ENCODE peak calls at places on chromosome 16, in four cellular contexts. One of them, this sample, is unnamed.

GRCh38 chr16:77657016-77657415 is 65.3 kb upstream of the NUDT7 start:
- DNase-seq in WTC11: peak; percentile 22
- DNase-seq in K562: peak; percentile 78
- DNase-seq in HepG2: peak; percentile 20
- DNase-seq in this sample: no peak

GRCh38 chr16:23969468-23970297 is 133.9 kb downstream of the PRKCB start:
- DNase-seq in WTC11: no peak
- DNase-seq in K562: no peak
- DNase-seq in HepG2: no peak
- DNase-seq in this sample: no peak

GRCh38 chr16:82639666-82640336 is 13.0 kb downstream of the CDH13 start:
- DNase-seq in WTC11: peak; percentile 80
- DNase-seq in K562: peak; percentile 62
- DNase-seq in HepG2: peak; percentile 46
- DNase-seq in this sample: peak; percentile 55

GRCh38 chr16:72246423-72246822 is 74.5 kb upstream of the PMFBP1 start:
- DNase-seq in WTC11: no peak
- DNase-seq in K562: no peak
- DNase-seq in HepG2: no peak
- DNase-seq in this sample: no peak

GRCh38 chr16:85836706-85837582 is 37.4 kb downstream of the COX4I1 start:
- DNase-seq in WTC11: no peak
- DNase-seq in K562: no peak
- DNase-seq in HepG2: no peak
- DNase-seq in this sample: no peak

GRCh38 chr16:7025616-7026190 is 306.9 kb upstream of the RBFOX1 start:
- DNase-seq in WTC11: peak; percentile 40
- DNase-seq in K562: peak; percentile 73
- DNase-seq in HepG2: peak; percentile 71
- DNase-seq in this sample: peak; percentile 63

GRCh38 chr16:85310868-85311585 is 198.8 kb upstream of the CIBAR2 start:
- DNase-seq in WTC11: no peak
- DNase-seq in K562: peak; percentile 66
- DNase-seq in HepG2: no peak
- DNase-seq in this sample: no peak

GRCh38 chr16:89633064-89633631 is 19.7 kb downstream of the DPEP1 start:
- DNase-seq in WTC11: no peak
- DNase-seq in K562: no peak
- DNase-seq in HepG2: no peak
- DNase-seq in this sample: peak; percentile 72

GRCh38 chr16:23330583-23331249 is 28.6 kb downstream of the SCNN1B start:
- DNase-seq in WTC11: no peak
- DNase-seq in K562: no peak
- DNase-seq in HepG2: no peak
- DNase-seq in this sample: no peak

GRCh38 chr16:80408014-80408413 is 132.8 kb upstream of the DYNLRB2 start:
- DNase-seq in WTC11: no peak
- DNase-seq in K562: no peak
- DNase-seq in HepG2: no peak
- DNase-seq in this sample: no peak
- TF ChIP-seq NR3C1 in WTC11: no peak
- TF ChIP-seq NR3C1 in K562: no peak
- TF ChIP-seq NR3C1 in HepG2: no peak
- TF ChIP-seq NR3C1 in this sample: no peak

GRCh38 chr16:49594706-49595534 is 221.3 kb downstream of the C16orf78 start:
- DNase-seq in WTC11: no peak
- DNase-seq in K562: no peak
- DNase-seq in HepG2: no peak
- DNase-seq in this sample: no peak

GRCh38 chr16:49593423-49594040 is 219.9 kb downstream of the C16orf78 start:
- DNase-seq in WTC11: no peak
- DNase-seq in K562: no peak
- DNase-seq in HepG2: no peak
- DNase-seq in this sample: no peak

GRCh38 chr16:49589721-49590120 is 216.1 kb downstream of the C16orf78 start:
- DNase-seq in WTC11: peak; percentile 4
- DNase-seq in K562: no peak
- DNase-seq in HepG2: no peak
- DNase-seq in this sample: no peak

GRCh38 chr16:49590166-49590871 is 216.7 kb downstream of the C16orf78 start:
- DNase-seq in WTC11: peak; percentile 5
- DNase-seq in K562: no peak
- DNase-seq in HepG2: no peak
- DNase-seq in this sample: no peak

DNA sequence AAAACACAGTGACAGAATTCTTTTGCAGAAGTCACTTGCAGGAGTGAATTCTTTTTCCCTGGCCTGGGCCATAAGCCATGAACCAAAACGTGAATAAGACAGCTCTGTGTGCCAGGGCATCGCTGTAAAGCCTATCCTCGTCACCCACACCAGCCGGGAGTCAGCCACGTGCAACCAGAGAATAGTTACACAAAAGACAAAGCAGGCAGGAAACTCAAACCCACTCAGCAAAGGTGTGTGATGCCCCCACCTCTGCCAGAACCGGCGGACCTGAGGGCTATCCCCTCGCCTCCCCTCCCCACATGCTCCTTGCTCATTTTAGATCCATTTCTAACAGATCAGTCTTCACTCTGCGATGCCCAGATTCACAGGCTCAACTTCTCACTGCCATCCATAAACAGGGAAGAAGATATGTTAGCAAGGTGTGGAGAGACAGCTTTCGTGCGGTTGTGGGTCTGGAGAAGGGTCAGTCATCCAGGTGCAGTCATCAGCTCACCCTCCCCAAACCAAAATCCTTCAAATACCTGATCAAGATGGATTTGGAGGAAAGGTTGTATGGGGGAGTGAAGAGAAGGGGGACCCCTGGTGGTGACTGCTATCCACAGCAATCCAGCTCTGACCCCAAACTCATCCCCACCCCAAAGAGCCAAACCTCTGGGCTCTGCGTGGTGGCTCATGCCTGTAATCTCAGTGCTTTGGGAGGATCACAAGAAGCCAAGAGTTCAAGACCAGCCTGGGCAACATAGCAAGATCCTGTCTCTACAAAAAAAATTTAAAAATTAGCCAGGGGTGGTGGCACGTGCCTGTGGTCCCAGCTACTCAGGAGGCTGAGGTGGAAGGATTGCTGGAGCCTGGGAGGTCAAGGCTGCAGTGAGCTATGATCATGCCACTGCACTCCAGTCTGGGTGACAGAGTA is 219.2 kb downstream of the C16orf78 start:
- DNase-seq in WTC11: peak; percentile 72
- DNase-seq in K562: peak; percentile 73
- DNase-seq in HepG2: peak; percentile 28
- DNase-seq in this sample: peak; percentile 35
- TF ChIP-seq NR3C1 in WTC11: no peak
- TF ChIP-seq NR3C1 in K562: no peak
- TF ChIP-seq NR3C1 in HepG2: no peak
- TF ChIP-seq NR3C1 in this sample: no peak

GRCh38 chr16:81530296-81530721 is 85.7 kb downstream of the CMIP start:
- DNase-seq in WTC11: no peak
- DNase-seq in K562: no peak
- DNase-seq in HepG2: no peak
- DNase-seq in this sample: no peak
- TF ChIP-seq NR3C1 in WTC11: no peak
- TF ChIP-seq NR3C1 in K562: no peak
- TF ChIP-seq NR3C1 in HepG2: no peak
- TF ChIP-seq NR3C1 in this sample: no peak

GRCh38 chr16:29825145-29826044 is 5.1 kb downstream of the MVP start:
- DNase-seq in WTC11: no peak
- DNase-seq in K562: peak; percentile 39
- DNase-seq in HepG2: no peak
- DNase-seq in this sample: peak; percentile 78
- TF ChIP-seq NR3C1 in WTC11: no peak
- TF ChIP-seq NR3C1 in K562: no peak
- TF ChIP-seq NR3C1 in HepG2: no peak
- TF ChIP-seq NR3C1 in this sample: no peak

DNA sequence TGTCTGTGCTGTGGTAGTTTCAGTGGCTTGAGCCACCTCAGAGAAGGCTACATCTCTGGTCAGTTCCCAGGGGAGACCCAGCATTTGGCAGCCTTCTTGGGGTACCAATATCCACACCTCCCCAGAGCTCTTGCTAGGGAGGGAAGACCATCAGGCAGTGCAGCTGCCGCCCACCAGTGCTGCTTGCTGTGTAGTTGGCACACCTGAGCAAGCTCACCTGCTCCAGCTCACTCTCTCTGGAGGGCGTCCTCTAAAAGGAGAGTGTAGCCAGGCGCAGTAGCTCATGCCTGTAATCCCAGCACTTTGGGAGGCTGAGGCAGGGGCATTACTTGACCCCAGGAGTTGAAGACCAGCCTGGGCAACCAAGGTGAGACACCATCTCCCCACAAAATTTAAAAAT is 29.8 kb downstream of the CDIP1 start:
- DNase-seq in WTC11: no peak
- DNase-seq in K562: no peak
- DNase-seq in HepG2: no peak
- DNase-seq in this sample: no peak
- TF ChIP-seq NR3C1 in WTC11: no peak
- TF ChIP-seq NR3C1 in K562: no peak
- TF ChIP-seq NR3C1 in HepG2: no peak
- TF ChIP-seq NR3C1 in this sample: no peak

GRCh38 chr16:59192551-59193199 is 458.6 kb upstream of the GOT2 start:
- DNase-seq in WTC11: peak; percentile 81
- DNase-seq in K562: no peak
- DNase-seq in HepG2: peak; percentile 42
- DNase-seq in this sample: peak; percentile 42
- TF ChIP-seq NR3C1 in WTC11: no peak
- TF ChIP-seq NR3C1 in K562: no peak
- TF ChIP-seq NR3C1 in HepG2: no peak
- TF ChIP-seq NR3C1 in this sample: no peak

GRCh38 chr16:68072038-68072695 is 13.0 kb upstream of the NFATC3 start:
- DNase-seq in WTC11: no peak
- DNase-seq in K562: peak; percentile 23
- DNase-seq in HepG2: no peak
- DNase-seq in this sample: peak; percentile 60
- TF ChIP-seq NR3C1 in WTC11: no peak
- TF ChIP-seq NR3C1 in K562: no peak
- TF ChIP-seq NR3C1 in HepG2: no peak
- TF ChIP-seq NR3C1 in this sample: no peak

GRCh38 chr16:22219389-22220075 is 13.5 kb downstream of the EEF2K start:
- DNase-seq in WTC11: no peak
- DNase-seq in K562: no peak
- DNase-seq in HepG2: no peak
- DNase-seq in this sample: no peak

GRCh38 chr16:22220714-22221113 is 14.6 kb downstream of the EEF2K start:
- DNase-seq in WTC11: no peak
- DNase-seq in K562: no peak
- DNase-seq in HepG2: no peak
- DNase-seq in this sample: no peak

GRCh38 chr16:22220076-22220453 is 14.0 kb downstream of the EEF2K start:
- DNase-seq in WTC11: no peak
- DNase-seq in K562: no peak
- DNase-seq in HepG2: no peak
- DNase-seq in this sample: no peak

GRCh38 chr16:22216191-22216831 is 10.2 kb downstream of the EEF2K start:
- DNase-seq in WTC11: no peak
- DNase-seq in K562: peak; percentile 64
- DNase-seq in HepG2: no peak
- DNase-seq in this sample: no peak

GRCh38 chr16:22217890-22218730 is 12.0 kb downstream of the EEF2K start:
- DNase-seq in WTC11: no peak
- DNase-seq in K562: peak; percentile 69
- DNase-seq in HepG2: no peak
- DNase-seq in this sample: peak; percentile 51
- TF ChIP-seq NR3C1 in WTC11: no peak
- TF ChIP-seq NR3C1 in K562: no peak
- TF ChIP-seq NR3C1 in HepG2: no peak
- TF ChIP-seq NR3C1 in this sample: no peak